ENCODE peak calls at places on chromosomes 11 and 22, in five cellular contexts. C, K, P, E and Y are unnamed samples.

GRCh38 chr11:11780843-11781242 is 60.9 kb upstream of the USP47 start:
- DNase-seq in C (no peak), K (no peak), P (no peak), E (no peak), Y (no peak)

GRCh38 chr11:121365304-121365703 is 72.7 kb downstream of the SC5D start:
- DNase-seq in C (no peak), K (no peak), P (no peak), E (no peak), Y (no peak)

GRCh38 chr11:132943737-132944556 is 588.4 kb downstream of the OPCML start:
- DNase-seq in C (no peak), K (peak), P (peak), E (no peak), Y (peak)

GRCh38 chr11:23311986-23312940 is 452.0 kb upstream of the CCDC179 start:
- DNase-seq in C (no peak), K (no peak), P (peak), E (no peak), Y (peak)

GRCh38 chr11:116605543-116605942 is 167.2 kb downstream of the BUD13 start:
- DNase-seq in C (peak), K (no peak), P (no peak), E (no peak), Y (no peak)

GRCh38 chr11:92707173-92707619 is 262.3 kb upstream of the MTNR1B start:
- DNase-seq in C (no peak), K (peak), P (peak), E (no peak), Y (no peak)

GRCh38 chr11:11966354-11966741 is 42.1 kb downstream of the DKK3 start:
- DNase-seq in C (no peak), K (no peak), P (no peak), E (no peak), Y (no peak)

GRCh38 chr11:46322759-46323158 is 24.5 kb upstream of the DGKZ start:
- DNase-seq in C (no peak), K (no peak), P (peak), E (no peak), Y (no peak)

GRCh38 chr22:39494471-39495120 is 7.5 kb upstream of the MIEF1 start:
- DNase-seq in C (no peak), K (no peak), P (no peak), E (no peak), Y (no peak)

GRCh38 chr11:110988731-110989130 is 256.8 kb upstream of the POU2AF2 start:
- DNase-seq in C (no peak), K (no peak), P (no peak), E (no peak), Y (no peak)

GRCh38 chr11:83456075-83456474 is 169.9 kb upstream of the CCDC90B start:
- DNase-seq in C (no peak), K (peak), P (no peak), E (no peak), Y (no peak)

GRCh38 chr11:69057801-69058200 is 9.1 kb downstream of the TPCN2 start:
- DNase-seq in C (no peak), K (no peak), P (no peak), E (no peak), Y (no peak)

GRCh38 chr11:121451178-121451981 is 734 bp upstream of the SORL1 start:
- DNase-seq in C (peak), K (no peak), P (no peak), E (no peak), Y (no peak)

GRCh38 chr22:19966908-19967750 is 25.5 kb upstream of the TXNRD2 start:
- DNase-seq in C (no peak), K (no peak), P (no peak), E (no peak), Y (no peak)

GRCh38 chr11:87266751-87267150 is 229.0 kb downstream of the TMEM135 start:
- DNase-seq in C (no peak), K (no peak), P (no peak), E (no peak), Y (no peak)

GRCh38 chr11:5204787-5205186 is 4.3 kb upstream of the OR51V1 start:
- DNase-seq in C (no peak), K (no peak), P (peak), E (no peak), Y (peak)

GRCh38 chr11:118067006-118067405 is 9.9 kb upstream of the TMPRSS4 start:
- DNase-seq in C (no peak), K (no peak), P (no peak), E (no peak), Y (no peak)

GRCh38 chr11:16309226-16309625 is 47.1 kb downstream of the SOX6 start:
- DNase-seq in C (no peak), K (no peak), P (no peak), E (no peak), Y (no peak)

GRCh38 chr22:46315976-46316375 is 19.3 kb downstream of the GTSE1 start:
- DNase-seq in C (no peak), K (no peak), P (no peak), E (no peak), Y (no peak)

GRCh38 chr11:14542384-14542783 is 22.2 kb upstream of the PSMA1 start:
- DNase-seq in C (no peak), K (no peak), P (no peak), E (no peak), Y (no peak)

GRCh38 chr11:102157219-102157618 is 47.0 kb downstream of the YAP1 start:
- DNase-seq in C (peak), K (no peak), P (peak), E (no peak), Y (no peak)

GRCh38 chr22:48738204-48738980 is 1089.3 kb downstream of the BRD1 start:
- DNase-seq in C (no peak), K (no peak), P (no peak), E (no peak), Y (no peak)

GRCh38 chr11:111408789-111409727 is 30.0 kb upstream of the POU2AF1 start:
- DNase-seq in C (no peak), K (no peak), P (no peak), E (no peak), Y (no peak)

GRCh38 chr11:95284057-95285052 is 53.4 kb upstream of the SESN3 start:
- DNase-seq in C (no peak), K (no peak), P (no peak), E (no peak), Y (no peak)

GRCh38 chr11:85385561-85385960 is 241.6 kb downstream of the DLG2 start:
- DNase-seq in C (no peak), K (no peak), P (no peak), E (no peak), Y (no peak)

GRCh38 chr11:2599561-2600189 is 100.1 kb downstream of the KCNQ1OT1 start:
- DNase-seq in C (no peak), K (no peak), P (no peak), E (no peak), Y (no peak)

GRCh38 chr11:29328961-29329441 is 687.8 kb downstream of the KCNA4 start:
- DNase-seq in C (no peak), K (no peak), P (peak), E (no peak), Y (peak)

GRCh38 chr22:35377735-35378134 is 3.2 kb upstream of the HMOX1 start:
- DNase-seq in C (no peak), K (no peak), P (no peak), E (no peak), Y (no peak)

GRCh38 chr22:19680911-19681862 is 33.1 kb upstream of the SEPTIN5 start:
- DNase-seq in C (no peak), K (no peak), P (no peak), E (no peak), Y (no peak)

GRCh38 chr11:36365937-36366336 is 69.8 kb downstream of the PRR5L start:
- DNase-seq in C (no peak), K (no peak), P (peak), E (no peak), Y (no peak)

GRCh38 chr11:77753230-77753629 is 67.3 kb downstream of the RSF1 start:
- DNase-seq in C (no peak), K (no peak), P (no peak), E (no peak), Y (no peak)

GRCh38 chr11:123061403-123062157 is at the start of gene HSPA8:
- DNase-seq in C (peak), K (peak), P (peak), E (peak), Y (peak)

GRCh38 chr11:3014314-3014938 is 22.3 kb upstream of the NAP1L4 start:
- DNase-seq in C (no peak), K (no peak), P (no peak), E (peak), Y (no peak)

GRCh38 chr11:57460756-57461749 is 725 bp downstream of the RTN4RL2 start:
- DNase-seq in C (no peak), K (peak), P (no peak), E (no peak), Y (no peak)

GRCh38 chr22:41603873-41604332 is 14.3 kb upstream of the PMM1 start:
- DNase-seq in C (no peak), K (no peak), P (no peak), E (peak), Y (no peak)

GRCh38 chr11:100930185-100930778 is 199.3 kb downstream of the PGR start:
- DNase-seq in C (no peak), K (no peak), P (peak), E (no peak), Y (peak)